ENCODE peak calls at places on chromosomes 13 and 19, in nine cellular contexts. Y is endothelial cell; U is stimulated activated CD4-positive, alpha-beta T cell treated with anti-CD3 and anti-CD28 coated beads, Interleukin-2, amount 100 ng/mL, for 24 hours; M is SK-N-DZ; O is psoas muscle; Z is Calu3; C is fibroblast of mammary gland; B is EL; N is GM04504. G is an unnamed sample.

GRCh38 chr13:74200081-74200480 is 65.9 kb upstream of the KLF12 start:
- DNase-seq in N (no peak), Y (no peak), C (no peak), U (no peak), Z (no peak), O (no peak), M (no peak), B (peak; percentile 78), G (no peak)

GRCh38 chr13:49569993-49570689 is 15.2 kb downstream of the RCBTB1 start:
- DNase-seq in Z (no peak), C (no peak), M (no peak), O (no peak), U (no peak), B (peak; percentile 5), Y (no peak), N (no peak), G (no peak)

GRCh38 chr13:45003417-45003816 is 14.1 kb downstream of the GPALPP1 start:
- DNase-seq in O (no peak), M (no peak), Y (no peak), N (no peak), U (no peak), B (no peak), C (no peak), Z (no peak), G (no peak)

GRCh38 chr19:34350161-34350561 is 14.8 kb upstream of the GPI start:
- DNase-seq in M (no peak), Z (no peak), B (peak; percentile 13), C (peak; percentile 36), U (peak; percentile 50), N (no peak), Y (no peak), O (no peak), G (peak; percentile 59)

GRCh38 chr13:82688400-82688999 is 1193.8 kb downstream of the SLITRK1 start:
- DNase-seq in O (no peak), Y (no peak), N (no peak), U (no peak), M (no peak), Z (no peak), B (peak; percentile 37), C (peak; percentile 33), G (no peak)

GRCh38 chr13:49791753-49792549 is 531 bp downstream of the KPNA3 start:
- DNase-seq in O (peak; percentile 49), C (peak; percentile 28), B (peak; percentile 52), U (peak; percentile 58), Y (peak; percentile 54), N (peak; percentile 3), Z (peak; percentile 28), M (peak; percentile 50), G (peak; percentile 48)

GRCh38 chr19:3838661-3839060 is 30.2 kb downstream of the ZFR2 start:
- DNase-seq in M (no peak), C (no peak), Y (no peak), O (no peak), Z (no peak), B (no peak), U (no peak), N (no peak), G (no peak)

GRCh38 chr19:44111910-44112463 is 1.2 kb upstream of the ZNF225 start:
- DNase-seq in B (peak; percentile 89), M (peak; percentile 84), Y (peak; percentile 51), U (peak; percentile 1), N (no peak), O (no peak), Z (no peak), C (peak; percentile 91), G (no peak)

GRCh38 chr13:44231786-44232516 is 141.7 kb upstream of the SERP2 start:
- DNase-seq in U (peak; percentile 5), C (peak; percentile 97), M (no peak), Y (no peak), O (peak; percentile 72), N (peak; percentile 46), Z (peak; percentile 86), B (peak; percentile 88), G (no peak)

GRCh38 chr19:28500982-28501633 is 711.8 kb downstream of the UQCRFS1 start:
- DNase-seq in Z (no peak), N (no peak), B (no peak), U (no peak), Y (no peak), M (no peak), O (no peak), C (no peak), G (no peak)

GRCh38 chr19:40744554-40745401 is 5.5 kb downstream of the ACTMAP start:
- DNase-seq in O (no peak), M (no peak), N (no peak), C (no peak), B (no peak), Z (no peak), U (peak; percentile 34), Y (peak; percentile 24), G (peak; percentile 32)

GRCh38 chr19:36605101-36605838 is at the start of gene ZNF382:
- DNase-seq in N (peak; percentile 39), C (peak; percentile 61), O (peak; percentile 79), B (peak; percentile 70), Y (peak; percentile 68), Z (peak; percentile 34), U (peak; percentile 90), M (peak; percentile 79), G (peak; percentile 88)

GRCh38 chr19:50792852-50793250 is 2.6 kb downstream of the ACP4 start:
- DNase-seq in N (no peak), U (no peak), Y (no peak), M (no peak), C (no peak), O (no peak), Z (no peak), B (no peak), G (no peak)

GRCh38 chr19:18858906-18859646 is 27.3 kb downstream of the UPF1 start:
- DNase-seq in Y (no peak), U (no peak), O (peak; percentile 8), C (no peak), Z (no peak), N (no peak), M (no peak), B (no peak), G (no peak)

GRCh38 chr19:2743099-2743498 is 3.3 kb upstream of the SLC39A3 start:
- DNase-seq in Z (no peak), U (no peak), N (no peak), Y (no peak), M (no peak), C (no peak), B (no peak), O (no peak), G (no peak)

GRCh38 chr13:26041476-26041875 is 10.3 kb downstream of the SHISA2 start:
- DNase-seq in B (no peak), N (no peak), Y (no peak), U (no peak), O (no peak), C (no peak), M (no peak), Z (no peak), G (no peak)

GRCh38 chr13:76965759-76966421 is 17.6 kb downstream of the ACOD1 start:
- DNase-seq in N (peak; percentile 62), U (no peak), Z (no peak), Y (no peak), B (peak; percentile 81), O (peak; percentile 25), M (no peak), C (peak; percentile 73), G (no peak)

GRCh38 chr13:112771877-112772538 is 82.2 kb downstream of the ATP11A start:
- DNase-seq in N (no peak), C (no peak), B (no peak), M (no peak), Y (no peak), Z (peak; percentile 1), O (no peak), U (no peak), G (no peak)

GRCh38 chr19:19460258-19460731 is 54.8 kb downstream of the GATAD2A start:
- DNase-seq in C (peak; percentile 32), O (no peak), Z (no peak), Y (no peak), N (no peak), B (no peak), M (no peak), U (peak; percentile 47), G (peak; percentile 34)

GRCh38 chr13:81171065-81171647 is 830.2 kb upstream of the SPRY2 start:
- DNase-seq in C (peak; percentile 15), B (peak; percentile 8), M (peak; percentile 19), U (no peak), Y (no peak), O (no peak), Z (no peak), N (no peak), G (no peak)

GRCh38 chr13:24074687-24075086 is 85.8 kb upstream of the SPATA13 start:
- DNase-seq in M (no peak), O (no peak), Z (no peak), C (no peak), U (no peak), B (no peak), Y (no peak), N (no peak), G (no peak)

GRCh38 chr13:96652506-96652905 is 341.8 kb downstream of the OXGR1 start:
- DNase-seq in Z (no peak), O (no peak), C (peak; percentile 67), U (no peak), M (no peak), Y (no peak), B (no peak), N (no peak), G (no peak)

G was measured in CD8-positive, alpha-beta T cell.